ENCODE peak calls at places on chromosome 14, in nine cellular contexts. One of them, this sample, is unnamed. For H3K27me3, the result is how much of the 10 kb centered on the place peaks cover.

GRCh38 chr14:24145700-24146621 is at the start of gene PSME2:
- DNase-seq in right lobe of liver: no peak
- DNase-seq in aorta: no peak
- DNase-seq in IMR-90: peak
- DNase-seq in adrenal gland: no peak
- DNase-seq in brain microvascular endothelial cell: no peak
- DNase-seq in thoracic aorta: no peak
- DNase-seq in HL-60: no peak
- DNase-seq in endothelial cell of umbilical vein: peak
- DNase-seq in this sample: no peak

GRCh38 chr14:31419179-31420012 is 954 bp downstream of the HEATR5A start:
- DNase-seq in right lobe of liver: no peak
- DNase-seq in aorta: no peak
- DNase-seq in IMR-90: peak
- DNase-seq in adrenal gland: no peak
- DNase-seq in brain microvascular endothelial cell: peak
- DNase-seq in thoracic aorta: no peak
- DNase-seq in HL-60: no peak
- DNase-seq in endothelial cell of umbilical vein: peak
- DNase-seq in this sample: no peak

GRCh38 chr14:23447634-23448353 is 12.3 kb upstream of the MYH7 start:
- DNase-seq in right lobe of liver: no peak
- DNase-seq in aorta: no peak
- DNase-seq in IMR-90: no peak
- DNase-seq in adrenal gland: no peak
- DNase-seq in brain microvascular endothelial cell: no peak
- DNase-seq in thoracic aorta: no peak
- DNase-seq in HL-60: no peak
- DNase-seq in endothelial cell of umbilical vein: no peak
- DNase-seq in this sample: no peak

GRCh38 chr14:67738740-67739504 is 37.2 kb downstream of the RDH12 start:
- DNase-seq in right lobe of liver: peak
- DNase-seq in aorta: peak
- DNase-seq in IMR-90: peak
- DNase-seq in adrenal gland: peak
- DNase-seq in brain microvascular endothelial cell: peak
- DNase-seq in thoracic aorta: peak
- DNase-seq in HL-60: peak
- DNase-seq in endothelial cell of umbilical vein: no peak
- DNase-seq in this sample: peak

GRCh38 chr14:53929871-53930685 is 26.5 kb downstream of the BMP4 start:
- DNase-seq in right lobe of liver: peak
- DNase-seq in aorta: no peak
- DNase-seq in IMR-90: no peak
- DNase-seq in adrenal gland: no peak
- DNase-seq in brain microvascular endothelial cell: no peak
- DNase-seq in thoracic aorta: no peak
- DNase-seq in HL-60: no peak
- DNase-seq in endothelial cell of umbilical vein: no peak
- DNase-seq in this sample: peak

GRCh38 chr14:58977366-58977765 is 211.1 kb upstream of the DAAM1 start:
- DNase-seq in right lobe of liver: no peak
- DNase-seq in aorta: no peak
- DNase-seq in IMR-90: peak
- DNase-seq in adrenal gland: no peak
- DNase-seq in brain microvascular endothelial cell: peak
- DNase-seq in thoracic aorta: no peak
- DNase-seq in HL-60: no peak
- DNase-seq in endothelial cell of umbilical vein: no peak
- DNase-seq in this sample: no peak

GRCh38 chr14:79011091-79011919 is 841.1 kb downstream of the NRXN3 start:
- DNase-seq in right lobe of liver: no peak
- DNase-seq in aorta: no peak
- DNase-seq in IMR-90: peak
- DNase-seq in adrenal gland: no peak
- DNase-seq in brain microvascular endothelial cell: peak
- DNase-seq in thoracic aorta: no peak
- DNase-seq in HL-60: no peak
- DNase-seq in endothelial cell of umbilical vein: peak
- DNase-seq in this sample: peak

GRCh38 chr14:26217778-26218177 is 380.1 kb downstream of the NOVA1 start:
- DNase-seq in right lobe of liver: no peak
- DNase-seq in aorta: no peak
- DNase-seq in IMR-90: no peak
- DNase-seq in adrenal gland: no peak
- DNase-seq in brain microvascular endothelial cell: no peak
- DNase-seq in thoracic aorta: no peak
- DNase-seq in HL-60: no peak
- DNase-seq in endothelial cell of umbilical vein: no peak
- DNase-seq in this sample: no peak

GRCh38 chr14:89625208-89625987 is 208.4 kb upstream of the FOXN3 start:
- DNase-seq in right lobe of liver: no peak
- DNase-seq in aorta: no peak
- DNase-seq in IMR-90: no peak
- DNase-seq in adrenal gland: peak
- DNase-seq in brain microvascular endothelial cell: no peak
- DNase-seq in thoracic aorta: no peak
- DNase-seq in HL-60: no peak
- DNase-seq in endothelial cell of umbilical vein: no peak
- DNase-seq in this sample: peak

DNA sequence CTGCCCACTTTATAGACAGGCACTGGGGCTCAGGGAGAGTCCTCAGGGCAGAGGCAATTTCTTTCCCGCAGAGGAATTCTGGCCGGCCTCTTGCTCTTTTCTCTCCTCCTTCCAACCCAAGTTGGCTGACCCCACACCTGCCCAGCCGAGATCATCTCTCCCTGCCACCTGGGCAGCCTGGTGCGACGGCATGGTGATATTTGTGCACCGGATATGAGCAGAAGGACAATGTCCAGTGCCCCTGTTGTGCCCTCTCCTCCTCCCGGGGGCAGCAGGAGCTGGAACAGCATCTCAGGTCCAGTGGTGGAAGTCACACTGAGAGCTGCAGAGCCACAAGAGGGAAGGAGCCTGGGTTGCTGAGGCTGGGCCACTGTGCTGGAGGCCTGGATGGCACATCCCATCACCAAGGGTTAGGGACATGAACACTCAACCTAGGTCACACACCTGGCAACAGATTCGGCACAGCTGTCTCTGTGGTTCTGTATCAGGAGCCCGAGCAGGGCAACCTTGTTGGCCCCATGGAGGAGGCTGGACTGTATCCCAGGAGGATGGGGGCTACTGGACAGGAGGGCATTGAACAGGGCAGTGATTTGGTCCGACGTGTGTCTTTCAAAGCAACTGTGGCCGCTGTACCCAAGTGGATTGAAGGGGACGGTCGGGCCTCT is 57.7 kb upstream of the DIO3 start:
- DNase-seq in right lobe of liver: no peak
- DNase-seq in aorta: peak
- DNase-seq in IMR-90: no peak
- DNase-seq in adrenal gland: no peak
- DNase-seq in brain microvascular endothelial cell: no peak
- DNase-seq in thoracic aorta: no peak
- DNase-seq in HL-60: no peak
- DNase-seq in endothelial cell of umbilical vein: no peak
- DNase-seq in this sample: no peak
- H3K27me3 ChIP-seq in right lobe of liver: under half
- H3K27me3 ChIP-seq in aorta: under half
- H3K27me3 ChIP-seq in IMR-90: under half
- H3K27me3 ChIP-seq in adrenal gland: under half
- H3K27me3 ChIP-seq in brain microvascular endothelial cell: under half
- H3K27me3 ChIP-seq in thoracic aorta: under half
- H3K27me3 ChIP-seq in HL-60: under half
- H3K27me3 ChIP-seq in endothelial cell of umbilical vein: under half
- H3K27me3 ChIP-seq in this sample: under half

GRCh38 chr14:85688024-85688423 is 158.1 kb downstream of the FLRT2 start:
- DNase-seq in right lobe of liver: no peak
- DNase-seq in aorta: no peak
- DNase-seq in IMR-90: peak
- DNase-seq in adrenal gland: no peak
- DNase-seq in brain microvascular endothelial cell: no peak
- DNase-seq in thoracic aorta: no peak
- DNase-seq in HL-60: no peak
- DNase-seq in endothelial cell of umbilical vein: no peak
- DNase-seq in this sample: no peak
- H3K4me3 ChIP-seq in right lobe of liver: no peak
- H3K4me3 ChIP-seq in aorta: no peak
- H3K4me3 ChIP-seq in IMR-90: no peak
- H3K4me3 ChIP-seq in adrenal gland: no peak
- H3K4me3 ChIP-seq in brain microvascular endothelial cell: no peak
- H3K4me3 ChIP-seq in thoracic aorta: no peak
- H3K4me3 ChIP-seq in HL-60: no peak
- H3K4me3 ChIP-seq in endothelial cell of umbilical vein: no peak
- H3K4me3 ChIP-seq in this sample: no peak

GRCh38 chr14:105482486-105483110 is 4.1 kb upstream of the CRIP1 start:
- DNase-seq in right lobe of liver: no peak
- DNase-seq in aorta: no peak
- DNase-seq in IMR-90: no peak
- DNase-seq in adrenal gland: no peak
- DNase-seq in brain microvascular endothelial cell: no peak
- DNase-seq in thoracic aorta: no peak
- DNase-seq in HL-60: no peak
- DNase-seq in endothelial cell of umbilical vein: no peak
- DNase-seq in this sample: no peak
- H3K27me3 ChIP-seq in right lobe of liver: under half
- H3K27me3 ChIP-seq in aorta: under half
- H3K27me3 ChIP-seq in IMR-90: under half
- H3K27me3 ChIP-seq in adrenal gland: under half
- H3K27me3 ChIP-seq in brain microvascular endothelial cell: under half
- H3K27me3 ChIP-seq in thoracic aorta: under half
- H3K27me3 ChIP-seq in HL-60: under half
- H3K27me3 ChIP-seq in endothelial cell of umbilical vein: under half
- H3K27me3 ChIP-seq in this sample: under half

GRCh38 chr14:69660344-69661193 is 49.2 kb downstream of the SUSD6 start:
- DNase-seq in right lobe of liver: no peak
- DNase-seq in aorta: no peak
- DNase-seq in IMR-90: no peak
- DNase-seq in adrenal gland: no peak
- DNase-seq in brain microvascular endothelial cell: no peak
- DNase-seq in thoracic aorta: no peak
- DNase-seq in HL-60: no peak
- DNase-seq in endothelial cell of umbilical vein: peak
- DNase-seq in this sample: no peak

GRCh38 chr14:69663322-69663686 is 51.9 kb downstream of the SUSD6 start:
- DNase-seq in right lobe of liver: no peak
- DNase-seq in aorta: no peak
- DNase-seq in IMR-90: no peak
- DNase-seq in adrenal gland: no peak
- DNase-seq in brain microvascular endothelial cell: no peak
- DNase-seq in thoracic aorta: no peak
- DNase-seq in HL-60: no peak
- DNase-seq in endothelial cell of umbilical vein: no peak
- DNase-seq in this sample: no peak

GRCh38 chr14:69664190-69664742 is 52.9 kb downstream of the SUSD6 start:
- DNase-seq in right lobe of liver: no peak
- DNase-seq in aorta: no peak
- DNase-seq in IMR-90: no peak
- DNase-seq in adrenal gland: no peak
- DNase-seq in brain microvascular endothelial cell: no peak
- DNase-seq in thoracic aorta: no peak
- DNase-seq in HL-60: no peak
- DNase-seq in endothelial cell of umbilical vein: no peak
- DNase-seq in this sample: no peak

GRCh38 chr14:69661194-69661537 is 49.8 kb downstream of the SUSD6 start:
- DNase-seq in right lobe of liver: no peak
- DNase-seq in aorta: no peak
- DNase-seq in IMR-90: no peak
- DNase-seq in adrenal gland: no peak
- DNase-seq in brain microvascular endothelial cell: no peak
- DNase-seq in thoracic aorta: no peak
- DNase-seq in HL-60: no peak
- DNase-seq in endothelial cell of umbilical vein: no peak
- DNase-seq in this sample: no peak

DNA sequence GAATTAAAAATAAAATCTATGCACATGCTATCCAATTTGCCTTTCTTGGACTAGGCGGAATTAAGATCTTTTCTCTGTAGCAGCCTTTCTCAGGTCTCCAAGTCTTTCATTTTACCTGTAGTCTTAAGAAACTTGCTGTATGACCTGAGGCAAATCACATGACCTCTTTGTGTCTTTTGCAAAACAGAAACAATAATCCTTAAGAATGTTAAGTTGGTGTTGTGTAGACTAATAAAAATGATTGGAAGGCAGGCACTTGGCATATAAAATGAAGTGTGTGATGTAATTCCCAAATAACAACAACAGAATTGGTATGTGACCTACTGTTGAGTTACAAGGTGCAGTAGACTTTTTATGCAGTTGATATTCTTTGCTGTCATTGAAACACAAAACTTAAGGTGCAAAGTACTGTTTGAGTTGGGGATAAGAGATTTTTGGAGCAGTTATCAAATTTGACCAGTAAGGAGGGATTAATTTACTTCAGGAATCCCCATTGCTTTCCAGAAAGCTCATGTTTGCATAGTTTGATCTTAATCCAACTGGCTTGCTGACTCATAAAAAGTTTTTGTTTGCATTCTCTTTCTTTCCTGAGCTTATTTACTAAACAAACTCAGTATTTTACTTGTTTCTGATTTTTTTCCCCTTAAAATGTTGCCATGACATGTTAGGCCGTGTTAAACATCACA is 51.4 kb downstream of the SUSD6 start:
- DNase-seq in right lobe of liver: no peak
- DNase-seq in aorta: no peak
- DNase-seq in IMR-90: no peak
- DNase-seq in adrenal gland: no peak
- DNase-seq in brain microvascular endothelial cell: no peak
- DNase-seq in thoracic aorta: no peak
- DNase-seq in HL-60: no peak
- DNase-seq in endothelial cell of umbilical vein: no peak
- DNase-seq in this sample: no peak
- H3K4me3 ChIP-seq in right lobe of liver: no peak
- H3K4me3 ChIP-seq in aorta: no peak
- H3K4me3 ChIP-seq in IMR-90: no peak
- H3K4me3 ChIP-seq in adrenal gland: no peak
- H3K4me3 ChIP-seq in brain microvascular endothelial cell: no peak
- H3K4me3 ChIP-seq in thoracic aorta: peak
- H3K4me3 ChIP-seq in HL-60: no peak
- H3K4me3 ChIP-seq in endothelial cell of umbilical vein: no peak
- H3K4me3 ChIP-seq in this sample: no peak

DNA sequence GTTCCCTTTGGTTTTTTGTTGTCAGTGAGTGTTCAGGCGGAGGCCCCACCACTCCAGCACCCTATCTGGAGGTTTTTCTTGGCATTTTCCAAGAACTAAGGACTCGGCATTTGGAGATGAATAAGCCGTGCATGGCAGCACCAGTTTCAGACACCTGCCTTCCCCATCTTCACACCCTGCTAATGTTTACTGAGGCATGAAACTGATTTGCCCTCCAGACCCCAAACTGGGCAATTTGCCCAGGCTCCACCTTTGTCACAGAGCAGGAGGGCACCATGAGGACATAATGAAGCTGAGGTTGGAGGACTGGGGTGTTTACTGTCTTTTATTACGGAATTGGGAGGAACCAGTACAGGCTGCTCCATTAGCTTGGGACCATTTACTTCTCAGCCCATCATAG is 113.4 kb downstream of the LGMN start:
- DNase-seq in right lobe of liver: no peak
- DNase-seq in aorta: no peak
- DNase-seq in IMR-90: no peak
- DNase-seq in adrenal gland: no peak
- DNase-seq in brain microvascular endothelial cell: no peak
- DNase-seq in thoracic aorta: no peak
- DNase-seq in HL-60: no peak
- DNase-seq in endothelial cell of umbilical vein: no peak
- DNase-seq in this sample: peak
- H3K27me3 ChIP-seq in right lobe of liver: under half
- H3K27me3 ChIP-seq in aorta: under half
- H3K27me3 ChIP-seq in IMR-90: under half
- H3K27me3 ChIP-seq in adrenal gland: under half
- H3K27me3 ChIP-seq in brain microvascular endothelial cell: under half
- H3K27me3 ChIP-seq in thoracic aorta: under half
- H3K27me3 ChIP-seq in HL-60: under half
- H3K27me3 ChIP-seq in endothelial cell of umbilical vein: under half
- H3K27me3 ChIP-seq in this sample: under half

GRCh38 chr14:106395460-106396050 is 869.2 kb downstream of the TMEM121 start:
- DNase-seq in right lobe of liver: no peak
- DNase-seq in aorta: no peak
- DNase-seq in IMR-90: no peak
- DNase-seq in adrenal gland: no peak
- DNase-seq in brain microvascular endothelial cell: no peak
- DNase-seq in thoracic aorta: no peak
- DNase-seq in HL-60: no peak
- DNase-seq in endothelial cell of umbilical vein: no peak
- DNase-seq in this sample: no peak
- H3K4me3 ChIP-seq in right lobe of liver: no peak
- H3K4me3 ChIP-seq in aorta: no peak
- H3K4me3 ChIP-seq in IMR-90: no peak
- H3K4me3 ChIP-seq in adrenal gland: no peak
- H3K4me3 ChIP-seq in brain microvascular endothelial cell: no peak
- H3K4me3 ChIP-seq in thoracic aorta: no peak
- H3K4me3 ChIP-seq in HL-60: no peak
- H3K4me3 ChIP-seq in endothelial cell of umbilical vein: no peak
- H3K4me3 ChIP-seq in this sample: no peak

This sample was measured in BE2C.